ENCODE peak calls at places on chromosomes 5 and 9, in seven cellular contexts. One of them, this sample, is unnamed.
A peak's percentile ranks its signal among the peaks of the same experiment; 100 is the strongest.

GRCh38 chr5:1277331-1277730 is 17.5 kb downstream of the TERT start:
- DNase-seq in neuronal stem cell: no peak
- DNase-seq in H9: no peak
- DNase-seq in mesendoderm: no peak
- DNase-seq in IMR-90: no peak
- DNase-seq in H1: no peak
- DNase-seq in trophoblast cell: no peak
- DNase-seq in this sample: no peak

GRCh38 chr9:694499-695154 is 146.9 kb upstream of the DMRT1 start:
- DNase-seq in neuronal stem cell: no peak
- DNase-seq in H9: no peak
- DNase-seq in mesendoderm: no peak
- DNase-seq in IMR-90: peak; percentile 93
- DNase-seq in H1: no peak
- DNase-seq in trophoblast cell: peak; percentile 67
- DNase-seq in this sample: peak; percentile 88

GRCh38 chr5:150000990-150001659 is 586 bp downstream of the HMGXB3 start:
- DNase-seq in neuronal stem cell: peak; percentile 32
- DNase-seq in H9: peak; percentile 39
- DNase-seq in mesendoderm: peak; percentile 70
- DNase-seq in IMR-90: peak; percentile 50
- DNase-seq in H1: no peak
- DNase-seq in trophoblast cell: peak; percentile 77
- DNase-seq in this sample: peak; percentile 70

GRCh38 chr5:8719797-8720196 is 826.1 kb downstream of the SEMA5A start:
- DNase-seq in neuronal stem cell: no peak
- DNase-seq in H9: no peak
- DNase-seq in mesendoderm: no peak
- DNase-seq in IMR-90: no peak
- DNase-seq in H1: no peak
- DNase-seq in trophoblast cell: no peak
- DNase-seq in this sample: no peak

GRCh38 chr5:132759114-132760042 is 12.2 kb downstream of the CCNI2 start:
- DNase-seq in neuronal stem cell: no peak
- DNase-seq in H9: no peak
- DNase-seq in mesendoderm: peak; percentile 25
- DNase-seq in IMR-90: no peak
- DNase-seq in H1: no peak
- DNase-seq in trophoblast cell: peak; percentile 86
- DNase-seq in this sample: no peak

GRCh38 chr5:16418471-16418922 is 47.1 kb downstream of the ZNF622 start:
- DNase-seq in neuronal stem cell: no peak
- DNase-seq in H9: no peak
- DNase-seq in mesendoderm: peak; percentile 73
- DNase-seq in IMR-90: no peak
- DNase-seq in H1: no peak
- DNase-seq in trophoblast cell: no peak
- DNase-seq in this sample: no peak

GRCh38 chr9:114850871-114851270 is 45.0 kb upstream of the TNFSF15 start:
- DNase-seq in neuronal stem cell: no peak
- DNase-seq in H9: no peak
- DNase-seq in mesendoderm: peak; percentile 37
- DNase-seq in IMR-90: peak; percentile 11
- DNase-seq in H1: no peak
- DNase-seq in trophoblast cell: no peak
- DNase-seq in this sample: peak; percentile 15

GRCh38 chr5:10536931-10537579 is 26.8 kb upstream of the ANKRD33B start:
- DNase-seq in neuronal stem cell: no peak
- DNase-seq in H9: no peak
- DNase-seq in mesendoderm: no peak
- DNase-seq in IMR-90: no peak
- DNase-seq in H1: no peak
- DNase-seq in trophoblast cell: no peak
- DNase-seq in this sample: no peak

GRCh38 chr5:664343-664993 is 28.7 kb downstream of the TPPP start:
- DNase-seq in neuronal stem cell: no peak
- DNase-seq in H9: no peak
- DNase-seq in mesendoderm: no peak
- DNase-seq in IMR-90: no peak
- DNase-seq in H1: no peak
- DNase-seq in trophoblast cell: no peak
- DNase-seq in this sample: no peak

GRCh38 chr9:3804148-3804547 is 278.3 kb upstream of the RFX3 start:
- DNase-seq in neuronal stem cell: no peak
- DNase-seq in H9: no peak
- DNase-seq in mesendoderm: no peak
- DNase-seq in IMR-90: peak; percentile 51
- DNase-seq in H1: no peak
- DNase-seq in trophoblast cell: no peak
- DNase-seq in this sample: no peak

GRCh38 chr9:70205366-70206020 is 53.3 kb upstream of the SMC5 start:
- DNase-seq in neuronal stem cell: no peak
- DNase-seq in H9: no peak
- DNase-seq in mesendoderm: no peak
- DNase-seq in IMR-90: no peak
- DNase-seq in H1: no peak
- DNase-seq in trophoblast cell: peak; percentile 72
- DNase-seq in this sample: no peak

GRCh38 chr9:116027096-116027495 is 126.5 kb upstream of the PAPPA start:
- DNase-seq in neuronal stem cell: no peak
- DNase-seq in H9: no peak
- DNase-seq in mesendoderm: peak; percentile 27
- DNase-seq in IMR-90: peak; percentile 45
- DNase-seq in H1: no peak
- DNase-seq in trophoblast cell: no peak
- DNase-seq in this sample: peak; percentile 33

GRCh38 chr9:115946530-115946929 is 207.1 kb upstream of the PAPPA start:
- DNase-seq in neuronal stem cell: no peak
- DNase-seq in H9: no peak
- DNase-seq in mesendoderm: no peak
- DNase-seq in IMR-90: no peak
- DNase-seq in H1: no peak
- DNase-seq in trophoblast cell: no peak
- DNase-seq in this sample: peak; percentile 54

GRCh38 chr5:169686137-169686536 is 49.1 kb downstream of the DOCK2 start:
- DNase-seq in neuronal stem cell: no peak
- DNase-seq in H9: no peak
- DNase-seq in mesendoderm: no peak
- DNase-seq in IMR-90: no peak
- DNase-seq in H1: no peak
- DNase-seq in trophoblast cell: no peak
- DNase-seq in this sample: no peak

GRCh38 chr9:112091805-112092204 is 83.3 kb downstream of the SUSD1 start:
- DNase-seq in neuronal stem cell: no peak
- DNase-seq in H9: peak; percentile 46
- DNase-seq in mesendoderm: peak; percentile 45
- DNase-seq in IMR-90: peak; percentile 36
- DNase-seq in H1: no peak
- DNase-seq in trophoblast cell: no peak
- DNase-seq in this sample: no peak
- H2BK5ac ChIP-seq in neuronal stem cell: no peak overlapping the region
- H2BK5ac ChIP-seq in H9: no peak overlapping the region
- H2BK5ac ChIP-seq in mesendoderm: no peak overlapping the region
- H2BK5ac ChIP-seq in IMR-90: no peak overlapping the region
- H2BK5ac ChIP-seq in H1: no peak overlapping the region
- H2BK5ac ChIP-seq in trophoblast cell: no peak overlapping the region
- H2BK5ac ChIP-seq in this sample: no peak overlapping the region

GRCh38 chr5:33614039-33614438 is 173.3 kb downstream of the TARS1 start:
- DNase-seq in neuronal stem cell: no peak
- DNase-seq in H9: no peak
- DNase-seq in mesendoderm: no peak
- DNase-seq in IMR-90: no peak
- DNase-seq in H1: no peak
- DNase-seq in trophoblast cell: no peak
- DNase-seq in this sample: no peak

GRCh38 chr5:33612386-33612785 is 171.6 kb downstream of the TARS1 start:
- DNase-seq in neuronal stem cell: no peak
- DNase-seq in H9: no peak
- DNase-seq in mesendoderm: no peak
- DNase-seq in IMR-90: peak; percentile 79
- DNase-seq in H1: no peak
- DNase-seq in trophoblast cell: no peak
- DNase-seq in this sample: peak; percentile 15

GRCh38 chr5:33608476-33609026 is 167.8 kb downstream of the TARS1 start:
- DNase-seq in neuronal stem cell: no peak
- DNase-seq in H9: no peak
- DNase-seq in mesendoderm: peak; percentile 8
- DNase-seq in IMR-90: peak; percentile 47
- DNase-seq in H1: no peak
- DNase-seq in trophoblast cell: no peak
- DNase-seq in this sample: no peak

GRCh38 chr5:33611882-33612281 is 171.1 kb downstream of the TARS1 start:
- DNase-seq in neuronal stem cell: no peak
- DNase-seq in H9: no peak
- DNase-seq in mesendoderm: no peak
- DNase-seq in IMR-90: peak; percentile 85
- DNase-seq in H1: no peak
- DNase-seq in trophoblast cell: no peak
- DNase-seq in this sample: no peak
- H3K4ac ChIP-seq in neuronal stem cell: no peak overlapping the region
- H3K4ac ChIP-seq in H9: no peak overlapping the region
- H3K4ac ChIP-seq in mesendoderm: no peak overlapping the region
- H3K4ac ChIP-seq in IMR-90: peak overlapping the region; percentile 68
- H3K4ac ChIP-seq in H1: no peak overlapping the region
- H3K4ac ChIP-seq in trophoblast cell: no peak overlapping the region
- H3K4ac ChIP-seq in this sample: no peak overlapping the region

DNA sequence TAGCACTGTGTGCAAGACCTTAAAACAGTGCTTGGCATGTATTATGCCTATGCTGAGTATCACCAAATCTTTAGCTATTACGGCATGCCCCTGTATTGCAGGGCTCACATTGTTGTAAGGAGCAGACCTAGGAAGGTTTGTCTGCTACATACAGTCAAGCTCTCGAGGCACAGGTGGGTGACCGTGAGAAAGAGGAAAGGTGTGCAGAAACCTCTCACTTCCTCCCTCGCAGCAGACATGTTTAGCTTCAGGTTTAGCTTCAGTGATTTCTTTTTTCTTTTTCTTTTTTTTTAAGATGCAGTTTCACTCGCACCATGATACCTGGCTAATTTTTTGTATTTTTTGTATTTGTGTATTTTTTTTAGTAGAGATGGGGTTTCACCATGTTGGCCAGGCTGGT is 275.8 kb upstream of the RIOK2 start:
- DNase-seq in neuronal stem cell: no peak
- DNase-seq in H9: no peak
- DNase-seq in mesendoderm: no peak
- DNase-seq in IMR-90: no peak
- DNase-seq in H1: no peak
- DNase-seq in trophoblast cell: no peak
- DNase-seq in this sample: no peak
- H2BK5ac ChIP-seq in neuronal stem cell: no peak overlapping the region
- H2BK5ac ChIP-seq in H9: no peak overlapping the region
- H2BK5ac ChIP-seq in mesendoderm: no peak overlapping the region
- H2BK5ac ChIP-seq in IMR-90: no peak overlapping the region
- H2BK5ac ChIP-seq in H1: no peak overlapping the region
- H2BK5ac ChIP-seq in trophoblast cell: no peak overlapping the region
- H2BK5ac ChIP-seq in this sample: no peak overlapping the region

GRCh38 chr5:89596821-89597220 is 713.8 kb upstream of the MEF2C start:
- DNase-seq in neuronal stem cell: no peak
- DNase-seq in H9: no peak
- DNase-seq in mesendoderm: no peak
- DNase-seq in IMR-90: no peak
- DNase-seq in H1: no peak
- DNase-seq in trophoblast cell: no peak
- DNase-seq in this sample: no peak

GRCh38 chr5:89597878-89598277 is 714.9 kb upstream of the MEF2C start:
- DNase-seq in neuronal stem cell: no peak
- DNase-seq in H9: no peak
- DNase-seq in mesendoderm: no peak
- DNase-seq in IMR-90: no peak
- DNase-seq in H1: no peak
- DNase-seq in trophoblast cell: no peak
- DNase-seq in this sample: no peak

GRCh38 chr5:89606901-89607554 is 724.0 kb upstream of the MEF2C start:
- DNase-seq in neuronal stem cell: no peak
- DNase-seq in H9: no peak
- DNase-seq in mesendoderm: no peak
- DNase-seq in IMR-90: no peak
- DNase-seq in H1: no peak
- DNase-seq in trophoblast cell: no peak
- DNase-seq in this sample: no peak

DNA sequence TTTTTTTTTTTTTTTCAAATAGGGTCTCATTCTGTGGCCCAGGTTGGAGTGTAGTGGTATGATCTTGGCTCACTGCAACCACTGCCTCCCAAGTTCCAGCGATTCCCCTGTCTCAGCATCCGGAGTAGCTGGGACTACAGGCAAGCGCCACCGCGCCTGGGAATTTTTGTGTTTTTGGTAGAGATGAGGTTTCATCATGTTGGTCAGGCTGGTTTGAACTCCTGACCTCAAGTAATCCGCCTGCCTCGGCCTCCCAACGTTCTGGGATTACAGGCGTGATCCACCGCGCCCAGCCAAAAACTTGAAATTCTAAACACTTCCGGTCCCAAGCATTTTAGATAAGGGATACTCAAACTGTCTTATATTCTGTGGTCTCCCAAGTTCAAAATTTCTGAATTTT is 718.9 kb upstream of the MEF2C start:
- DNase-seq in neuronal stem cell: no peak
- DNase-seq in H9: no peak
- DNase-seq in mesendoderm: no peak
- DNase-seq in IMR-90: no peak
- DNase-seq in H1: no peak
- DNase-seq in trophoblast cell: no peak
- DNase-seq in this sample: no peak
- H3K4ac ChIP-seq in neuronal stem cell: no peak overlapping the region
- H3K4ac ChIP-seq in H9: no peak overlapping the region
- H3K4ac ChIP-seq in mesendoderm: no peak overlapping the region
- H3K4ac ChIP-seq in IMR-90: no peak overlapping the region
- H3K4ac ChIP-seq in H1: no peak overlapping the region
- H3K4ac ChIP-seq in trophoblast cell: no peak overlapping the region
- H3K4ac ChIP-seq in this sample: no peak overlapping the region